ENCODE peak calls at places on chromosomes 5 and 9, in six cellular contexts. Z, W, P, L, E and F are unnamed samples.
A peak's percentile ranks its signal among the peaks of the same experiment; 100 is the strongest.

GRCh38 chr9:94800424-94801117 is 74.1 kb downstream of the AOPEP start:
- DNase-seq in L (no peak), E (no peak), Z (no peak), W (no peak), P (no peak), F (no peak)

GRCh38 chr9:114248274-114248673 is 74.6 kb upstream of the ORM1 start:
- DNase-seq in Z (no peak), P (no peak), W (no peak), L (no peak), E (no peak), F (no peak)

GRCh38 chr9:123832858-123833257 is 97.1 kb downstream of the DENND1A start:
- DNase-seq in E (no peak), W (no peak), L (no peak), P (no peak), Z (no peak), F (no peak)

GRCh38 chr5:3854069-3854741 is 258.6 kb downstream of the IRX1 start:
- DNase-seq in P (no peak), E (no peak), L (no peak), Z (no peak), W (no peak), F (no peak)

GRCh38 chr5:130141689-130142320 is 237.5 kb downstream of the CHSY3 start:
- DNase-seq in L (peak; percentile 2), E (no peak), P (peak; percentile 8), W (no peak), Z (peak; percentile 17), F (peak; percentile 1)

GRCh38 chr9:84343111-84343521 is 2.6 kb upstream of the SLC28A3 start:
- DNase-seq in W (no peak), Z (no peak), P (no peak), E (no peak), L (no peak), F (no peak)

GRCh38 chr9:109477269-109478203 is 20.6 kb downstream of the PTPN3 start:
- DNase-seq in E (peak; percentile 24), Z (no peak), P (no peak), L (no peak), W (peak; percentile 97), F (no peak)

GRCh38 chr9:27675354-27675753 is 102.1 kb upstream of the C9orf72 start:
- DNase-seq in L (no peak), P (no peak), Z (no peak), E (no peak), W (no peak), F (no peak)

GRCh38 chr9:5622019-5622418 is 6.9 kb upstream of the RIC1 start:
- DNase-seq in P (no peak), Z (no peak), L (no peak), W (no peak), E (no peak), F (no peak)

GRCh38 chr5:173627271-173627670 is 10.8 kb upstream of the BOD1 start:
- DNase-seq in Z (no peak), E (no peak), P (no peak), W (no peak), L (no peak), F (no peak)

GRCh38 chr5:153476767-153477166 is 13.7 kb upstream of the GRIA1 start:
- DNase-seq in P (no peak), E (no peak), L (no peak), Z (no peak), W (no peak), F (no peak)

GRCh38 chr9:76926324-76926731 is 20.4 kb upstream of the PRUNE2 start:
- DNase-seq in W (no peak), E (no peak), P (no peak), Z (no peak), L (no peak), F (no peak)

GRCh38 chr5:115720888-115721287 is 95.1 kb upstream of the TMED7 start:
- DNase-seq in W (no peak), Z (no peak), P (no peak), E (no peak), L (no peak), F (no peak)

GRCh38 chr9:38133595-38133994 is 64.6 kb upstream of the SHB start:
- DNase-seq in Z (no peak), W (no peak), E (no peak), P (peak; percentile 33), L (no peak), F (no peak)

GRCh38 chr5:174344335-174344734 is 298.8 kb downstream of the NSG2 start:
- DNase-seq in Z (no peak), L (no peak), W (no peak), E (no peak), P (no peak), F (no peak)

GRCh38 chr9:18275313-18275990 is 198.5 kb upstream of the ADAMTSL1 start:
- DNase-seq in P (no peak), W (no peak), E (no peak), Z (no peak), L (no peak), F (no peak)

GRCh38 chr5:3226171-3226570 is 369.5 kb upstream of the IRX1 start:
- DNase-seq in P (no peak), Z (no peak), W (no peak), E (no peak), L (no peak), F (no peak)

GRCh38 chr9:107283621-107284616 is 840 bp downstream of the RAD23B start:
- DNase-seq in W (peak; percentile 73), P (peak; percentile 64), L (peak; percentile 21), Z (peak; percentile 78), E (peak; percentile 51), F (peak; percentile 44)
- TF ChIP-seq TAF1 in W (no peak), P (peak; percentile 51), L (peak; percentile 48), Z (peak; percentile 85), E (peak; percentile 42), F (peak; percentile 50)

GRCh38 chr9:131179561-131180219 is 54.3 kb downstream of the NUP214 start:
- DNase-seq in L (no peak), Z (no peak), E (peak; percentile 28), P (no peak), W (no peak), F (no peak)

GRCh38 chr9:131181091-131181681 is 55.8 kb downstream of the NUP214 start:
- DNase-seq in Z (no peak), W (no peak), E (no peak), P (peak; percentile 81), L (no peak), F (no peak)

GRCh38 chr9:131178382-131178781 is 53.0 kb downstream of the NUP214 start:
- DNase-seq in P (peak; percentile 100), L (peak; percentile 44), E (peak; percentile 23), W (peak; percentile 35), Z (peak; percentile 25), F (peak; percentile 52)

GRCh38 chr9:131178895-131179294 is 53.5 kb downstream of the NUP214 start:
- DNase-seq in L (no peak), P (no peak), Z (no peak), E (no peak), W (no peak), F (no peak)

DNA sequence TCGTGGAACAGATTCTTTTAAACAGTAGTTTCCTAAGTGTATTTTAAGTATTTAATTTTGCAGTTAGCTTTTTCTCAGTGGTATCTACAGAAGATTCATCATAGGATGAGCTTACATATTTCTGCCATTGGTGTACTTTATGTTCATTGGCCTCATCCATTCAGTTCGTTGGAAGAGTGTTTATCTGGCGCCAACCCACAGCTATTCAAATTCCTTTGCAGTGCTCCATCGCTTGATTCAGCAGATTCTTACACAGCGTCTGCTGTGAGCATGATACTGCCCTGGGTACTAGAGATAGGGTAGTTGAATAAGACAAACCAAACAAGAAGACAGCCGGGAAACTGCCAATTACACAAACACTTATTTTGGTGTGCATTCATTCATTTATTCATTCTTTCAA is 55.1 kb downstream of the NUP214 start:
- DNase-seq in L (no peak), E (no peak), P (peak; percentile 84), W (no peak), Z (no peak), F (no peak)
- TF ChIP-seq POLR2A in L (no peak), E (no peak), P (no peak), W (no peak), Z (no peak), F (no peak)

GRCh38 chr5:74404574-74405310 is 235.8 kb downstream of the ENC1 start:
- DNase-seq in W (no peak), E (no peak), Z (no peak), P (no peak), L (no peak), F (no peak)
- TF ChIP-seq POLR2AphosphoS5 in W (no peak), E (no peak), Z (no peak), P (no peak), L (no peak), F (no peak)

GRCh38 chr5:10335711-10336470 is 17.6 kb upstream of the MARCHF6 start:
- DNase-seq in P (no peak), Z (no peak), W (peak; percentile 28), E (no peak), L (no peak), F (no peak)
- TF ChIP-seq TAF1 in P (no peak), Z (no peak), W (no peak), E (no peak), L (no peak), F (no peak)

GRCh38 chr5:113965225-113965624 is 396.6 kb upstream of the KCNN2 start:
- DNase-seq in Z (no peak), E (no peak), L (no peak), P (no peak), W (no peak), F (no peak)
- TF ChIP-seq POLR2A in Z (no peak), E (no peak), L (no peak), P (no peak), W (no peak), F (no peak)

GRCh38 chr9:91131433-91131839 is 230.3 kb downstream of the AUH start:
- DNase-seq in E (no peak), Z (no peak), W (no peak), L (no peak), P (no peak), F (no peak)
- TF ChIP-seq POLR2AphosphoS5 in E (no peak), Z (no peak), W (no peak), L (no peak), P (no peak), F (no peak)

GRCh38 chr9:130499804-130500263 is 55.1 kb downstream of the ASS1 start:
- DNase-seq in Z (no peak), W (peak; percentile 93), P (no peak), L (no peak), E (no peak), F (no peak)

GRCh38 chr9:130500340-130500771 is 55.6 kb downstream of the ASS1 start:
- DNase-seq in E (no peak), L (no peak), W (no peak), Z (no peak), P (no peak), F (no peak)

GRCh38 chr9:130498298-130498917 is 53.6 kb downstream of the ASS1 start:
- DNase-seq in P (peak; percentile 53), E (no peak), L (no peak), Z (no peak), W (peak; percentile 26), F (no peak)

GRCh38 chr9:130498918-130499698 is 54.3 kb downstream of the ASS1 start:
- DNase-seq in E (no peak), P (no peak), W (peak; percentile 97), L (no peak), Z (no peak), F (no peak)

DNA sequence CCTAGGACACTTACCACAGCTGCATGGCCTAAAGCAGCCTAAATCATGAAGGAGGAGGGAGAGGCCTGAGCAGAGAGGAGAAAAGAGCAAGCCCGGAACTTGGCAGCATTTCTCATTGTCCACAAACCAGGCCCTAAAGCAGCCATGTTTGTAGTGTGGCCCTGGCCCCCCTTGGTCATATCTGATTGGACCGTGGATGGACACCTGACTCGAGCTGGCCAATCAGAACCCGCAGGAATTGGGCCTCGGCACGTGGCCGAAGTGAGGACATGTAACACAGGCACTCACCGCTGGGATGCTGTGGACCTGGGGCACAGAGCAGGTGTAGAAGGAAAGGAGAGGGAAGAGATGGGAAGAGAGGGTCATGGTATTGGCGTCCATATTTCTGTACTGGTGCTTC is 56.9 kb downstream of the ASS1 start:
- DNase-seq in L (no peak), W (no peak), Z (no peak), E (no peak), P (peak; percentile 73), F (no peak)
- TF ChIP-seq TAF1 in L (no peak), W (no peak), Z (no peak), E (no peak), P (no peak), F (no peak)